ENCODE peak calls at places on chromosomes 2 and 18, in eight cellular contexts. B, I, D, L, S, M, A and J are unnamed samples.

GRCh38 chr2:233314180-233314579 is 6.6 kb downstream of the SAG start:
- DNase-seq in B (no peak), L (no peak), M (no peak), A (no peak), D (no peak), S (no peak), I (no peak), J (no peak)

GRCh38 chr2:160940699-160941098 is 219.5 kb upstream of the TANK start:
- DNase-seq in M (no peak), D (peak), S (peak), A (no peak), B (peak), L (peak), I (no peak), J (no peak)

GRCh38 chr18:3901042-3901441 is 451.1 kb downstream of the TGIF1 start:
- DNase-seq in D (no peak), S (no peak), A (no peak), M (no peak), L (no peak), I (no peak), B (no peak), J (no peak)

GRCh38 chr2:64312622-64312948 is 141.4 kb upstream of the LGALSL start:
- DNase-seq in B (no peak), D (no peak), I (no peak), A (no peak), S (no peak), M (no peak), L (no peak), J (no peak)

GRCh38 chr2:204842731-204843490 is 297.6 kb downstream of the PARD3B start:
- DNase-seq in A (peak), B (peak), D (no peak), I (peak), S (peak), M (peak), L (peak), J (no peak)

GRCh38 chr2:5977477-5977876 is 285.3 kb downstream of the SOX11 start:
- DNase-seq in A (no peak), D (no peak), M (no peak), L (no peak), I (no peak), S (no peak), B (no peak), J (no peak)

GRCh38 chr2:31233216-31233615 is 736 bp upstream of the EHD3 start:
- DNase-seq in M (no peak), I (peak), D (no peak), B (peak), L (no peak), S (no peak), A (no peak), J (no peak)

GRCh38 chr2:159249955-159250723 is 36.4 kb downstream of the WDSUB1 start:
- DNase-seq in D (peak), L (peak), S (peak), B (peak), A (peak), M (peak), I (peak), J (no peak)

GRCh38 chr2:231190531-231191197 is 7.8 kb upstream of the ARMC9 start:
- DNase-seq in I (peak), S (no peak), L (peak), B (peak), A (peak), D (peak), M (no peak), J (no peak)

GRCh38 chr2:28610583-28611201 is 114.8 kb downstream of the PLB1 start:
- DNase-seq in M (peak), B (peak), I (no peak), D (no peak), L (peak), A (peak), S (peak), J (no peak)

GRCh38 chr2:240353086-240353798 is 82.2 kb upstream of the GPC1 start:
- DNase-seq in L (no peak), I (no peak), S (no peak), B (no peak), D (no peak), A (no peak), M (no peak), J (no peak)

GRCh38 chr2:162244559-162245031 is 1.4 kb upstream of the FAP start:
- DNase-seq in B (peak), S (peak), D (peak), L (peak), A (peak), I (peak), M (peak), J (no peak)

GRCh38 chr2:164697688-164698290 is 76.5 kb upstream of the GRB14 start:
- DNase-seq in L (peak), I (no peak), M (peak), A (no peak), B (no peak), D (no peak), S (no peak), J (no peak)

GRCh38 chr2:149857344-149857743 is 269.8 kb upstream of the MMADHC start:
- DNase-seq in B (peak), L (peak), S (peak), D (no peak), I (no peak), A (no peak), M (no peak), J (no peak)

GRCh38 chr2:20630967-20631366 is 19.9 kb downstream of the HS1BP3 start:
- DNase-seq in A (no peak), L (no peak), I (no peak), S (no peak), B (no peak), D (no peak), M (no peak), J (no peak)

GRCh38 chr2:145184741-145185671 is 665.1 kb upstream of the ZEB2 start:
- DNase-seq in M (no peak), D (no peak), A (no peak), B (peak), S (peak), L (peak), I (no peak), J (no peak)

GRCh38 chr18:63016270-63016669 is 300.9 kb downstream of the PHLPP1 start:
- DNase-seq in A (peak), L (peak), I (no peak), M (peak), S (peak), D (no peak), B (peak), J (no peak)

GRCh38 chr2:2636813-2637212 is 305.7 kb upstream of the MYT1L start:
- DNase-seq in M (no peak), I (no peak), L (no peak), D (no peak), B (no peak), S (no peak), A (no peak), J (no peak)

GRCh38 chr2:165777522-165778186 is 16.4 kb downstream of the GALNT3 start:
- DNase-seq in A (no peak), S (no peak), B (no peak), D (no peak), L (no peak), I (no peak), M (no peak), J (no peak)

GRCh38 chr2:69817739-69818494 is 11.5 kb upstream of the GMCL1 start:
- DNase-seq in I (no peak), L (peak), D (no peak), B (peak), A (no peak), M (no peak), S (no peak), J (no peak)

GRCh38 chr18:55245200-55245599 is 285.9 kb upstream of the CCDC68 start:
- DNase-seq in L (peak), D (no peak), A (no peak), S (peak), I (no peak), B (peak), M (no peak), J (no peak)

GRCh38 chr2:150376627-150377335 is 110.7 kb downstream of the RND3 start:
- DNase-seq in S (peak), B (peak), L (peak), M (peak), D (no peak), I (no peak), A (peak), J (no peak)

GRCh38 chr18:10381516-10381915 is 72.9 kb upstream of the APCDD1 start:
- DNase-seq in M (no peak), B (no peak), I (no peak), L (no peak), S (peak), A (no peak), D (no peak), J (no peak)

GRCh38 chr18:65567372-65567771 is 183.4 kb upstream of the CDH7 start:
- DNase-seq in M (peak), I (no peak), S (no peak), L (no peak), B (no peak), D (no peak), A (no peak), J (no peak)

GRCh38 chr2:86482034-86482433 is 40.9 kb downstream of the KDM3A start:
- DNase-seq in A (no peak), L (no peak), I (no peak), M (no peak), D (no peak), B (no peak), S (peak), J (no peak)

GRCh38 chr2:26716340-26716739 is 23.8 kb downstream of the KCNK3 start:
- DNase-seq in I (no peak), A (no peak), L (no peak), B (no peak), S (no peak), D (no peak), M (no peak), J (no peak)

GRCh38 chr2:197179744-197180498 is 130.7 kb downstream of the ANKRD44 start:
- DNase-seq in D (no peak), A (no peak), I (no peak), L (peak), M (no peak), B (peak), S (peak), J (no peak)

GRCh38 chr2:209845666-209846065 is 74.0 kb downstream of the UNC80 start:
- DNase-seq in L (no peak), B (no peak), M (no peak), D (no peak), A (no peak), S (no peak), I (no peak), J (no peak)

GRCh38 chr2:179181002-179181401 is 83.6 kb downstream of the SESTD1 start:
- DNase-seq in S (no peak), M (no peak), B (no peak), D (no peak), I (no peak), L (no peak), A (no peak), J (no peak)

GRCh38 chr2:36550006-36550405 is 48.0 kb downstream of the FEZ2 start:
- DNase-seq in S (no peak), B (no peak), I (no peak), M (no peak), D (no peak), A (no peak), L (no peak), J (no peak)

GRCh38 chr18:78151948-78152725 is 827.5 kb upstream of the SALL3 start:
- DNase-seq in B (no peak), S (no peak), L (no peak), A (no peak), M (no peak), I (no peak), D (no peak), J (no peak)

GRCh38 chr2:68716539-68716938 is 18.1 kb upstream of the ARHGAP25 start:
- DNase-seq in A (no peak), M (no peak), B (no peak), L (no peak), S (no peak), I (no peak), D (no peak), J (no peak)
- TF ChIP-seq CTCF in A (no peak), M (no peak), B (no peak), L (no peak), S (no peak), I (no peak), D (no peak), J (no peak)

GRCh38 chr2:239267411-239267941 is 133.3 kb downstream of the HDAC4 start:
- DNase-seq in S (peak), M (no peak), I (peak), B (peak), A (no peak), D (peak), L (peak), J (peak)
- TF ChIP-seq CTCF in S (peak), M (peak), I (no peak), B (peak), A (no peak), D (peak), L (peak), J (peak)

GRCh38 chr18:74290831-74291770 is 662 bp downstream of the CYB5A start:
- DNase-seq in D (no peak), B (peak), A (peak), M (peak), L (no peak), I (no peak), S (no peak), J (no peak)
- TF ChIP-seq CTCF in D (no peak), B (no peak), A (no peak), M (peak), L (no peak), I (no peak), S (no peak), J (peak)

DNA sequence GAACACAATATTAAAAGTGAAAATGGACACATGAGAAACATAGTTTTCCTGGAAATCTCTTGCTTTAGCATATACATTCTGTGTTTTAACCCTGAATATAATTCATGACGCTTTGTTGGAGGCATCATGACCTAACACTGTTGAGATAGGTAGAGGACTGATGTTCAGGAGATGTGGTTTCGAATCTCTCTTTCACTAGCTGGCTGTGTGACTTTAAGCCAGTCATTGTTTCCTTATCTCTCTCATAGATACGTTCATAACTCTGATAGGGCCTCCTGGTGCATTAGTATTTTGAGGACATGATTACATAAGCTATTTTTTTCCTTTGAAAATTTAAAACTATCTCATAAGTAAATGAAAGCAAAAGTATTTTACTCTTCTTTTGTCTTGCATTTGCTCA is 179.0 kb upstream of the DTNA start:
- DNase-seq in S (no peak), M (no peak), A (no peak), I (no peak), L (no peak), D (no peak), B (no peak), J (no peak)
- TF ChIP-seq CTCF in S (no peak), M (no peak), A (no peak), I (no peak), L (no peak), D (no peak), B (no peak), J (no peak)

DNA sequence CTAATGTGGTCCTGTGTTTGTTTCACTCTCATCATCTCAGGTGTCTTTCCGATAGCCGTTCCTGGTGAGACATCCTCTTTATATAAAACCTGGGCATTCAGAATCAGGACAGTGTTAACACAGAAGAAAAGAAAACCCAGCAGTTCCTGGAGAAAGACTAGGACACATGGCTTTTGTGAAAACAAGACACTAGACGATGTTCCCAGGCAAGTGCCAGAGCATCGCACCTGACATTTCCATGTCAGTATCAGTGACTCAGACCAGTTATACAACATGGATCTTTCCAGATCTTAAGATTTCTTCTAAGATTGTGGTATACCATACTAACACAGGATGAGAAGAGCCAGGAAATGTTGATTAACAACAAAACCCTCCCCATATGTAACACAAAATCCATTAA is 96.5 kb downstream of the RIF1 start:
- DNase-seq in I (no peak), A (no peak), D (no peak), S (no peak), L (no peak), M (no peak), B (no peak), J (no peak)
- TF ChIP-seq CTCF in I (no peak), A (no peak), D (no peak), S (no peak), L (no peak), M (no peak), B (no peak), J (no peak)

GRCh38 chr2:19541884-19542283 is 183.5 kb upstream of the OSR1 start:
- DNase-seq in D (no peak), M (no peak), I (no peak), L (no peak), B (no peak), A (no peak), S (no peak), J (no peak)
- TF ChIP-seq CTCF in D (no peak), M (no peak), I (no peak), L (no peak), B (no peak), A (no peak), S (no peak), J (no peak)

GRCh38 chr2:17850151-17850550 is 28.3 kb upstream of the KCNS3 start:
- DNase-seq in I (no peak), B (no peak), A (no peak), S (no peak), M (no peak), D (no peak), L (no peak), J (no peak)

GRCh38 chr2:17857016-17857415 is 21.5 kb upstream of the KCNS3 start:
- DNase-seq in D (no peak), A (no peak), B (no peak), M (no peak), S (peak), L (peak), I (no peak), J (no peak)

GRCh38 chr2:17858064-17858463 is 20.4 kb upstream of the KCNS3 start:
- DNase-seq in B (no peak), A (no peak), L (no peak), S (no peak), I (no peak), M (no peak), D (no peak), J (no peak)

GRCh38 chr2:17851731-17852585 is 26.5 kb upstream of the KCNS3 start:
- DNase-seq in M (peak), L (peak), I (no peak), B (peak), A (peak), S (peak), D (no peak), J (no peak)

GRCh38 chr2:17853799-17854198 is 24.7 kb upstream of the KCNS3 start:
- DNase-seq in A (no peak), D (no peak), I (no peak), B (no peak), L (no peak), S (no peak), M (no peak), J (no peak)
- TF ChIP-seq CTCF in A (no peak), D (no peak), I (no peak), B (no peak), L (no peak), S (no peak), M (no peak), J (no peak)